ENCODE peak calls at places on chromosomes 7 and 10, in eight cellular contexts. One of them, this sample, is unnamed. For H3K9me3 and H3K27me3, the result is how much of the 10 kb centered on the place peaks cover.

GRCh38 chr10:31147220-31147608 is 115.5 kb upstream of the ZNF438 start:
- DNase-seq in H9: no peak
- DNase-seq in mammary epithelial cell: peak
- DNase-seq in neural progenitor cell: no peak
- DNase-seq in right cardiac atrium: no peak
- DNase-seq in CD4-positive, CD25-positive, alpha-beta regulatory T cell: no peak
- DNase-seq in heart right ventricle: no peak
- DNase-seq in WERI-Rb-1: no peak
- DNase-seq in this sample: no peak

GRCh38 chr10:113982745-113983144 is 60.9 kb upstream of the ADRB1 start:
- DNase-seq in heart right ventricle: no peak
- DNase-seq in neural progenitor cell: no peak
- DNase-seq in H9: no peak
- DNase-seq in CD4-positive, CD25-positive, alpha-beta regulatory T cell: no peak
- DNase-seq in right cardiac atrium: no peak
- DNase-seq in mammary epithelial cell: no peak
- DNase-seq in WERI-Rb-1: no peak
- DNase-seq in this sample: no peak

GRCh38 chr7:112334366-112334765 is 115.9 kb upstream of the IFRD1 start:
- DNase-seq in mammary epithelial cell: no peak
- DNase-seq in CD4-positive, CD25-positive, alpha-beta regulatory T cell: no peak
- DNase-seq in heart right ventricle: no peak
- DNase-seq in H9: no peak
- DNase-seq in neural progenitor cell: no peak
- DNase-seq in right cardiac atrium: no peak
- DNase-seq in WERI-Rb-1: no peak
- DNase-seq in this sample: no peak

GRCh38 chr7:148940702-148941597 is 56.9 kb upstream of the EZH2 start:
- DNase-seq in mammary epithelial cell: peak
- DNase-seq in H9: peak
- DNase-seq in WERI-Rb-1: peak
- DNase-seq in neural progenitor cell: peak
- DNase-seq in heart right ventricle: peak
- DNase-seq in CD4-positive, CD25-positive, alpha-beta regulatory T cell: peak
- DNase-seq in right cardiac atrium: peak
- DNase-seq in this sample: peak

GRCh38 chr10:29517352-29517923 is 117.3 kb downstream of the SVIL start:
- DNase-seq in CD4-positive, CD25-positive, alpha-beta regulatory T cell: no peak
- DNase-seq in mammary epithelial cell: no peak
- DNase-seq in neural progenitor cell: peak
- DNase-seq in heart right ventricle: no peak
- DNase-seq in right cardiac atrium: peak
- DNase-seq in WERI-Rb-1: peak
- DNase-seq in H9: peak
- DNase-seq in this sample: no peak

GRCh38 chr7:2598175-2598823 is 33.5 kb upstream of the TTYH3 start:
- DNase-seq in CD4-positive, CD25-positive, alpha-beta regulatory T cell: no peak
- DNase-seq in neural progenitor cell: no peak
- DNase-seq in right cardiac atrium: no peak
- DNase-seq in H9: no peak
- DNase-seq in WERI-Rb-1: no peak
- DNase-seq in heart right ventricle: no peak
- DNase-seq in mammary epithelial cell: no peak
- DNase-seq in this sample: no peak

GRCh38 chr10:61682323-61682722 is 19.6 kb downstream of the CABCOCO1 start:
- DNase-seq in CD4-positive, CD25-positive, alpha-beta regulatory T cell: no peak
- DNase-seq in H9: no peak
- DNase-seq in mammary epithelial cell: no peak
- DNase-seq in WERI-Rb-1: no peak
- DNase-seq in right cardiac atrium: no peak
- DNase-seq in heart right ventricle: no peak
- DNase-seq in neural progenitor cell: no peak
- DNase-seq in this sample: no peak

GRCh38 chr10:4541292-4541691 is 284.7 kb upstream of the AKR1E2 start:
- DNase-seq in CD4-positive, CD25-positive, alpha-beta regulatory T cell: no peak
- DNase-seq in H9: no peak
- DNase-seq in neural progenitor cell: no peak
- DNase-seq in mammary epithelial cell: peak
- DNase-seq in right cardiac atrium: no peak
- DNase-seq in heart right ventricle: no peak
- DNase-seq in WERI-Rb-1: no peak
- DNase-seq in this sample: no peak

GRCh38 chr10:8088504-8088903 is 34.0 kb downstream of the GATA3 start:
- DNase-seq in right cardiac atrium: no peak
- DNase-seq in neural progenitor cell: no peak
- DNase-seq in WERI-Rb-1: no peak
- DNase-seq in CD4-positive, CD25-positive, alpha-beta regulatory T cell: peak
- DNase-seq in H9: no peak
- DNase-seq in heart right ventricle: no peak
- DNase-seq in mammary epithelial cell: no peak
- DNase-seq in this sample: no peak

GRCh38 chr10:10133271-10133670 is 884.4 kb upstream of the CELF2 start:
- DNase-seq in CD4-positive, CD25-positive, alpha-beta regulatory T cell: no peak
- DNase-seq in H9: no peak
- DNase-seq in heart right ventricle: no peak
- DNase-seq in neural progenitor cell: peak
- DNase-seq in WERI-Rb-1: no peak
- DNase-seq in right cardiac atrium: no peak
- DNase-seq in mammary epithelial cell: no peak
- DNase-seq in this sample: no peak

GRCh38 chr7:39951156-39951942 is 1.3 kb downstream of the CDK13 start:
- DNase-seq in neural progenitor cell: peak
- DNase-seq in right cardiac atrium: peak
- DNase-seq in heart right ventricle: peak
- DNase-seq in mammary epithelial cell: peak
- DNase-seq in CD4-positive, CD25-positive, alpha-beta regulatory T cell: peak
- DNase-seq in WERI-Rb-1: peak
- DNase-seq in H9: peak
- DNase-seq in this sample: peak

GRCh38 chr7:43302773-43303172 is 190.3 kb downstream of the HECW1 start:
- DNase-seq in right cardiac atrium: no peak
- DNase-seq in mammary epithelial cell: no peak
- DNase-seq in H9: no peak
- DNase-seq in neural progenitor cell: no peak
- DNase-seq in heart right ventricle: no peak
- DNase-seq in CD4-positive, CD25-positive, alpha-beta regulatory T cell: no peak
- DNase-seq in WERI-Rb-1: no peak
- DNase-seq in this sample: no peak

GRCh38 chr7:116367171-116367813 is 132.2 kb upstream of the CAV2 start:
- DNase-seq in CD4-positive, CD25-positive, alpha-beta regulatory T cell: no peak
- DNase-seq in neural progenitor cell: peak
- DNase-seq in right cardiac atrium: no peak
- DNase-seq in heart right ventricle: no peak
- DNase-seq in WERI-Rb-1: no peak
- DNase-seq in mammary epithelial cell: no peak
- DNase-seq in H9: peak
- DNase-seq in this sample: no peak

GRCh38 chr10:122845783-122846332 is at the start of gene CUZD1:
- DNase-seq in right cardiac atrium: no peak
- DNase-seq in neural progenitor cell: peak
- DNase-seq in mammary epithelial cell: no peak
- DNase-seq in CD4-positive, CD25-positive, alpha-beta regulatory T cell: no peak
- DNase-seq in H9: peak
- DNase-seq in heart right ventricle: no peak
- DNase-seq in WERI-Rb-1: no peak
- DNase-seq in this sample: no peak

GRCh38 chr7:26624839-26625238 is 239.6 kb downstream of the SKAP2 start:
- DNase-seq in heart right ventricle: no peak
- DNase-seq in H9: no peak
- DNase-seq in neural progenitor cell: no peak
- DNase-seq in right cardiac atrium: peak
- DNase-seq in mammary epithelial cell: no peak
- DNase-seq in CD4-positive, CD25-positive, alpha-beta regulatory T cell: no peak
- DNase-seq in WERI-Rb-1: no peak
- DNase-seq in this sample: no peak

GRCh38 chr7:92436843-92437445 is 10.3 kb upstream of the GATAD1 start:
- DNase-seq in WERI-Rb-1: no peak
- DNase-seq in neural progenitor cell: no peak
- DNase-seq in H9: peak
- DNase-seq in CD4-positive, CD25-positive, alpha-beta regulatory T cell: no peak
- DNase-seq in mammary epithelial cell: no peak
- DNase-seq in right cardiac atrium: no peak
- DNase-seq in heart right ventricle: no peak
- DNase-seq in this sample: no peak

GRCh38 chr7:138030679-138031351 is 28.9 kb upstream of the CREB3L2 start:
- DNase-seq in CD4-positive, CD25-positive, alpha-beta regulatory T cell: no peak
- DNase-seq in neural progenitor cell: no peak
- DNase-seq in mammary epithelial cell: no peak
- DNase-seq in right cardiac atrium: no peak
- DNase-seq in heart right ventricle: no peak
- DNase-seq in H9: no peak
- DNase-seq in WERI-Rb-1: no peak
- DNase-seq in this sample: no peak

GRCh38 chr7:138029126-138029525 is 27.2 kb upstream of the CREB3L2 start:
- DNase-seq in heart right ventricle: no peak
- DNase-seq in neural progenitor cell: no peak
- DNase-seq in WERI-Rb-1: no peak
- DNase-seq in H9: no peak
- DNase-seq in mammary epithelial cell: no peak
- DNase-seq in right cardiac atrium: no peak
- DNase-seq in CD4-positive, CD25-positive, alpha-beta regulatory T cell: no peak
- DNase-seq in this sample: no peak

GRCh38 chr7:138032775-138033174 is 30.9 kb upstream of the CREB3L2 start:
- DNase-seq in H9: no peak
- DNase-seq in right cardiac atrium: no peak
- DNase-seq in CD4-positive, CD25-positive, alpha-beta regulatory T cell: no peak
- DNase-seq in mammary epithelial cell: no peak
- DNase-seq in neural progenitor cell: no peak
- DNase-seq in WERI-Rb-1: no peak
- DNase-seq in heart right ventricle: no peak
- DNase-seq in this sample: no peak

GRCh38 chr7:138032186-138032585 is 30.3 kb upstream of the CREB3L2 start:
- DNase-seq in neural progenitor cell: no peak
- DNase-seq in WERI-Rb-1: no peak
- DNase-seq in CD4-positive, CD25-positive, alpha-beta regulatory T cell: no peak
- DNase-seq in right cardiac atrium: no peak
- DNase-seq in heart right ventricle: no peak
- DNase-seq in H9: no peak
- DNase-seq in mammary epithelial cell: no peak
- DNase-seq in this sample: no peak

GRCh38 chr7:138029941-138030340 is 28.1 kb upstream of the CREB3L2 start:
- DNase-seq in mammary epithelial cell: peak
- DNase-seq in WERI-Rb-1: no peak
- DNase-seq in heart right ventricle: no peak
- DNase-seq in neural progenitor cell: no peak
- DNase-seq in CD4-positive, CD25-positive, alpha-beta regulatory T cell: no peak
- DNase-seq in H9: no peak
- DNase-seq in right cardiac atrium: no peak
- DNase-seq in this sample: no peak
- H3K9me3 ChIP-seq in mammary epithelial cell: under half
- H3K9me3 ChIP-seq in WERI-Rb-1: under half
- H3K9me3 ChIP-seq in heart right ventricle: under half
- H3K9me3 ChIP-seq in neural progenitor cell: under half
- H3K9me3 ChIP-seq in CD4-positive, CD25-positive, alpha-beta regulatory T cell: under half
- H3K9me3 ChIP-seq in H9: under half
- H3K9me3 ChIP-seq in right cardiac atrium: under half
- H3K9me3 ChIP-seq in this sample: under half

DNA sequence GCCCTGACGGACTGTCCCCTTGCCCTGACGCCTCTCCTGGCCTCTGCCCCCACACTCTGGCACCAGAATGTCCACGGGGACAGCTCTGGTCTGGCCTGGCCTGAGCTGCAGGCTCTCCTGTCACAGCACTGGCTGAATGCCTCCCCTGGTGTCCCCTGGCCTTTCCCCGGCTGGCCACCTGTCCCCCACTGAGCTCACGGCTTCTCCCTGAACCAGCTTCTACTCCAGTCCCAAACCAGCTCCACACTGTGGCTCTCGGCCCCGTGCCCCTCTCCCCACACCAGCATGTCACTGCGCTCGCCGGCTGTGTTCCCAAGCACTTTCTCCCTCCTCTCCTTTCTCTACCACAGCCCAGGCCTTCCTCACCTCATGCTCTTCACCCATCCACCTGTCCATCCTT is 386.4 kb downstream of the DNAJB6 start:
- DNase-seq in right cardiac atrium: no peak
- DNase-seq in WERI-Rb-1: no peak
- DNase-seq in CD4-positive, CD25-positive, alpha-beta regulatory T cell: no peak
- DNase-seq in neural progenitor cell: no peak
- DNase-seq in heart right ventricle: no peak
- DNase-seq in H9: no peak
- DNase-seq in mammary epithelial cell: no peak
- DNase-seq in this sample: no peak
- H3K27ac ChIP-seq in right cardiac atrium: no peak
- H3K27ac ChIP-seq in WERI-Rb-1: no peak
- H3K27ac ChIP-seq in CD4-positive, CD25-positive, alpha-beta regulatory T cell: no peak
- H3K27ac ChIP-seq in neural progenitor cell: no peak
- H3K27ac ChIP-seq in heart right ventricle: no peak
- H3K27ac ChIP-seq in H9: no peak
- H3K27ac ChIP-seq in mammary epithelial cell: no peak
- H3K27ac ChIP-seq in this sample: no peak

GRCh38 chr10:132972149-132972985 is 30.0 kb upstream of the CFAP46 start:
- DNase-seq in heart right ventricle: no peak
- DNase-seq in right cardiac atrium: no peak
- DNase-seq in CD4-positive, CD25-positive, alpha-beta regulatory T cell: no peak
- DNase-seq in neural progenitor cell: peak
- DNase-seq in WERI-Rb-1: no peak
- DNase-seq in mammary epithelial cell: no peak
- DNase-seq in H9: no peak
- DNase-seq in this sample: no peak
- H3K27me3 ChIP-seq in heart right ventricle: under half
- H3K27me3 ChIP-seq in right cardiac atrium: under half
- H3K27me3 ChIP-seq in CD4-positive, CD25-positive, alpha-beta regulatory T cell: under half
- H3K27me3 ChIP-seq in neural progenitor cell: under half
- H3K27me3 ChIP-seq in WERI-Rb-1: under half
- H3K27me3 ChIP-seq in mammary epithelial cell: under half
- H3K27me3 ChIP-seq in H9: under half
- H3K27me3 ChIP-seq in this sample: under half

GRCh38 chr10:13074562-13075451 is 25.2 kb upstream of the OPTN start:
- DNase-seq in H9: peak
- DNase-seq in heart right ventricle: peak
- DNase-seq in neural progenitor cell: peak
- DNase-seq in WERI-Rb-1: peak
- DNase-seq in right cardiac atrium: peak
- DNase-seq in mammary epithelial cell: peak
- DNase-seq in CD4-positive, CD25-positive, alpha-beta regulatory T cell: peak
- DNase-seq in this sample: peak

GRCh38 chr10:13067431-13067830 is 32.5 kb upstream of the OPTN start:
- DNase-seq in neural progenitor cell: no peak
- DNase-seq in CD4-positive, CD25-positive, alpha-beta regulatory T cell: no peak
- DNase-seq in H9: no peak
- DNase-seq in heart right ventricle: no peak
- DNase-seq in mammary epithelial cell: no peak
- DNase-seq in right cardiac atrium: no peak
- DNase-seq in WERI-Rb-1: no peak
- DNase-seq in this sample: no peak

GRCh38 chr10:13066527-13066926 is 33.4 kb upstream of the OPTN start:
- DNase-seq in WERI-Rb-1: peak
- DNase-seq in right cardiac atrium: no peak
- DNase-seq in mammary epithelial cell: no peak
- DNase-seq in heart right ventricle: no peak
- DNase-seq in H9: peak
- DNase-seq in CD4-positive, CD25-positive, alpha-beta regulatory T cell: no peak
- DNase-seq in neural progenitor cell: no peak
- DNase-seq in this sample: no peak

DNA sequence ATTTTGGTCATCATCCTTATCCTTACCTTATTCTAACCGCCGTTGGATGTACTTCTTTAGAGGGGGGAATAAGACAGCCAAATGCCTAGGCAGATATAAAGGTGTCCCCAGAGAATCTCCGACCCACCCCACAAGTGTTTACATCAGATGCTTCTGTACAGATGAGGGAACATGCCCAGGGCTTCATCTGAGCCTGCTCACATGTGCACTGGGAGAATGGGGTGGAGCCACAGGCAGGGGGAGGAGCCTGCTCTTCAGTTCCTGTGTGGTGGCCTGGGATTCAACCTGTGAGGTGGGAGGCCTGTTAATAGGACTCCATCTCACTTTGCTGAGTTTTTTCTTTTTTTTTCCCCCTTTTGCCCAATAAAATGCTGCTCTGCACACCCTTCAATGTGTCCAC is 27.6 kb upstream of the OPTN start:
- DNase-seq in WERI-Rb-1: no peak
- DNase-seq in right cardiac atrium: no peak
- DNase-seq in heart right ventricle: no peak
- DNase-seq in CD4-positive, CD25-positive, alpha-beta regulatory T cell: no peak
- DNase-seq in mammary epithelial cell: no peak
- DNase-seq in H9: no peak
- DNase-seq in neural progenitor cell: no peak
- DNase-seq in this sample: no peak
- H3K9me3 ChIP-seq in WERI-Rb-1: under half
- H3K9me3 ChIP-seq in right cardiac atrium: under half
- H3K9me3 ChIP-seq in heart right ventricle: under half
- H3K9me3 ChIP-seq in CD4-positive, CD25-positive, alpha-beta regulatory T cell: under half
- H3K9me3 ChIP-seq in mammary epithelial cell: under half
- H3K9me3 ChIP-seq in H9: under half
- H3K9me3 ChIP-seq in neural progenitor cell: under half
- H3K9me3 ChIP-seq in this sample: under half